ENCODE peak calls at places on chromosomes 2 and 18, in seven cellular contexts. One of them, this sample, is unnamed.
A peak's percentile ranks its signal among the peaks of the same experiment; 100 is the strongest.

GRCh38 chr2:16861154-16861929 is 195.7 kb upstream of the CYRIA start:
- DNase-seq in H9: no peak
- DNase-seq in Karpas-422: no peak
- DNase-seq in thyroid gland: no peak
- DNase-seq in IMR-90: no peak
- DNase-seq in hepatocyte: no peak
- DNase-seq in mammary epithelial cell: peak; percentile 67
- DNase-seq in this sample: no peak

GRCh38 chr2:23480991-23481797 is 96.2 kb downstream of the KLHL29 start:
- DNase-seq in H9: peak; percentile 84
- DNase-seq in Karpas-422: no peak
- DNase-seq in thyroid gland: no peak
- DNase-seq in IMR-90: peak; percentile 90
- DNase-seq in hepatocyte: peak; percentile 70
- DNase-seq in mammary epithelial cell: peak; percentile 93
- DNase-seq in this sample: peak; percentile 60

GRCh38 chr18:52426462-52426861 is 86.5 kb downstream of the DCC start:
- DNase-seq in H9: no peak
- DNase-seq in Karpas-422: no peak
- DNase-seq in thyroid gland: no peak
- DNase-seq in IMR-90: no peak
- DNase-seq in hepatocyte: no peak
- DNase-seq in mammary epithelial cell: no peak
- DNase-seq in this sample: no peak

GRCh38 chr2:205130111-205130829 is 552.0 kb upstream of the NRP2 start:
- DNase-seq in H9: no peak
- DNase-seq in Karpas-422: no peak
- DNase-seq in thyroid gland: no peak
- DNase-seq in IMR-90: no peak
- DNase-seq in hepatocyte: no peak
- DNase-seq in mammary epithelial cell: no peak
- DNase-seq in this sample: no peak

GRCh38 chr2:222424729-222425671 is 657 bp downstream of the SGPP2 start:
- DNase-seq in H9: peak; percentile 38
- DNase-seq in Karpas-422: no peak
- DNase-seq in thyroid gland: peak; percentile 54
- DNase-seq in IMR-90: no peak
- DNase-seq in hepatocyte: peak; percentile 32
- DNase-seq in mammary epithelial cell: no peak
- DNase-seq in this sample: no peak

GRCh38 chr2:1647417-1648240 is 96.7 kb downstream of the PXDN start:
- DNase-seq in H9: no peak
- DNase-seq in Karpas-422: no peak
- DNase-seq in thyroid gland: no peak
- DNase-seq in IMR-90: no peak
- DNase-seq in hepatocyte: no peak
- DNase-seq in mammary epithelial cell: no peak
- DNase-seq in this sample: no peak

GRCh38 chr18:5787936-5788335 is 107.4 kb downstream of the TMEM200C start:
- DNase-seq in H9: no peak
- DNase-seq in Karpas-422: no peak
- DNase-seq in thyroid gland: no peak
- DNase-seq in IMR-90: no peak
- DNase-seq in hepatocyte: no peak
- DNase-seq in mammary epithelial cell: no peak
- DNase-seq in this sample: no peak

GRCh38 chr2:26724004-26724750 is 31.7 kb downstream of the KCNK3 start:
- DNase-seq in H9: no peak
- DNase-seq in Karpas-422: no peak
- DNase-seq in thyroid gland: peak; percentile 85
- DNase-seq in IMR-90: peak; percentile 80
- DNase-seq in hepatocyte: peak; percentile 48
- DNase-seq in mammary epithelial cell: peak; percentile 64
- DNase-seq in this sample: peak; percentile 34

GRCh38 chr18:42032447-42032846 is 77.4 kb downstream of the PIK3C3 start:
- DNase-seq in H9: no peak
- DNase-seq in Karpas-422: no peak
- DNase-seq in thyroid gland: no peak
- DNase-seq in IMR-90: no peak
- DNase-seq in hepatocyte: no peak
- DNase-seq in mammary epithelial cell: no peak
- DNase-seq in this sample: no peak

GRCh38 chr2:182372661-182373060 is 54.2 kb downstream of the PDE1A start:
- DNase-seq in H9: no peak
- DNase-seq in Karpas-422: no peak
- DNase-seq in thyroid gland: peak; percentile 28
- DNase-seq in IMR-90: peak; percentile 91
- DNase-seq in hepatocyte: peak; percentile 56
- DNase-seq in mammary epithelial cell: peak; percentile 86
- DNase-seq in this sample: no peak

GRCh38 chr2:230455005-230455684 is 39.1 kb downstream of the SP100 start:
- DNase-seq in H9: no peak
- DNase-seq in Karpas-422: no peak
- DNase-seq in thyroid gland: no peak
- DNase-seq in IMR-90: no peak
- DNase-seq in hepatocyte: no peak
- DNase-seq in mammary epithelial cell: no peak
- DNase-seq in this sample: no peak

GRCh38 chr2:873027-873426 is 77.6 kb upstream of the SNTG2 start:
- DNase-seq in H9: peak; percentile 12
- DNase-seq in Karpas-422: no peak
- DNase-seq in thyroid gland: peak; percentile 88
- DNase-seq in IMR-90: no peak
- DNase-seq in hepatocyte: no peak
- DNase-seq in mammary epithelial cell: no peak
- DNase-seq in this sample: peak; percentile 25

GRCh38 chr2:235002198-235003095 is 50.6 kb downstream of the SH3BP4 start:
- DNase-seq in H9: no peak
- DNase-seq in Karpas-422: no peak
- DNase-seq in thyroid gland: no peak
- DNase-seq in IMR-90: peak; percentile 58
- DNase-seq in hepatocyte: no peak
- DNase-seq in mammary epithelial cell: no peak
- DNase-seq in this sample: no peak

GRCh38 chr2:222861411-222862067 is 703 bp downstream of the ACSL3 start:
- DNase-seq in H9: no peak
- DNase-seq in Karpas-422: peak; percentile 67
- DNase-seq in thyroid gland: peak; percentile 46
- DNase-seq in IMR-90: no peak
- DNase-seq in hepatocyte: peak; percentile 66
- DNase-seq in mammary epithelial cell: peak; percentile 17
- DNase-seq in this sample: no peak

GRCh38 chr2:6358985-6359384 is 506.7 kb downstream of the CMPK2 start:
- DNase-seq in H9: no peak
- DNase-seq in Karpas-422: no peak
- DNase-seq in thyroid gland: no peak
- DNase-seq in IMR-90: no peak
- DNase-seq in hepatocyte: no peak
- DNase-seq in mammary epithelial cell: no peak
- DNase-seq in this sample: no peak

GRCh38 chr2:37816036-37816435 is 109.1 kb upstream of the RMDN2 start:
- DNase-seq in H9: no peak
- DNase-seq in Karpas-422: no peak
- DNase-seq in thyroid gland: no peak
- DNase-seq in IMR-90: no peak
- DNase-seq in hepatocyte: no peak
- DNase-seq in mammary epithelial cell: no peak
- DNase-seq in this sample: no peak

GRCh38 chr18:75489493-75490190 is 62.1 kb upstream of the SMIM21 start:
- DNase-seq in H9: no peak
- DNase-seq in Karpas-422: no peak
- DNase-seq in thyroid gland: no peak
- DNase-seq in IMR-90: peak; percentile 98
- DNase-seq in hepatocyte: peak; percentile 57
- DNase-seq in mammary epithelial cell: peak; percentile 88
- DNase-seq in this sample: no peak

GRCh38 chr2:30709516-30709915 is 97.7 kb downstream of the CAPN13 start:
- DNase-seq in H9: peak; percentile 15
- DNase-seq in Karpas-422: no peak
- DNase-seq in thyroid gland: no peak
- DNase-seq in IMR-90: no peak
- DNase-seq in hepatocyte: no peak
- DNase-seq in mammary epithelial cell: no peak
- DNase-seq in this sample: no peak

DNA sequence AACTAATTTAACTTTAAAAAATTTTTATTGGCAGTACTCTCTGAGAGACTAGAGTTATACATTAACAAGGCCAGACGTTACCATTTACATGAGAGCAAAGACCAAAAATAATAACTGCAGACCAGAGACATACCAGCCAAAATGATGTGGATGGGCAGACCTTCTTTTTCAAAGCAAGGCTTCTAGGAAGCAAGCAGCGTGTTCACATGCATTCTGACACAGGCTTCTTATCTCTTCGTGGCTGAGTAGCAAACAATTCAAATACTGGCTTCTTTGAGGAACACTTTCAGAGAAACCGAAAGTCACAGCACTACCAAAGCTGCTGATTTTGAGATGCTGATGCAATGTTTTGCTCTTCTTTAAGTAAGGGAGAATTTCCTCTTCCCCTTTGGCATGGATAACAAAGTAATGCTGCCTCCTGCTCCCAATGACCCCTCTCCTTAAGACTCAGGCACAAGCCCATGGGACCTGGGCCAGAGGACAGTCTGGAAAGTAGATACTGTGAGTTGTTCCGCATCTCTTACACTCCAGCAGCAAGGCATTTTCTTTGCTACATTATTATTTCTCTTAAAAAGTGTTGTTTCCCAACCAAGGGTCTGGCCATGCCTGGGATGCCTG is 181.9 kb downstream of the MREG start:
- DNase-seq in H9: no peak
- DNase-seq in Karpas-422: no peak
- DNase-seq in thyroid gland: no peak
- DNase-seq in IMR-90: peak; percentile 78
- DNase-seq in hepatocyte: peak; percentile 28
- DNase-seq in mammary epithelial cell: no peak
- DNase-seq in this sample: no peak
- H3K4me1 ChIP-seq in H9: no peaks in the 10 kb centered on the region
- H3K4me1 ChIP-seq in Karpas-422: peaks cover 11% of the 10 kb centered on the region
- H3K4me1 ChIP-seq in thyroid gland: no peaks in the 10 kb centered on the region
- H3K4me1 ChIP-seq in IMR-90: peaks cover 10% of the 10 kb centered on the region
- H3K4me1 ChIP-seq in hepatocyte: peaks cover 33% of the 10 kb centered on the region
- H3K4me1 ChIP-seq in mammary epithelial cell: peaks cover 25% of the 10 kb centered on the region
- H3K4me1 ChIP-seq in this sample: no peaks in the 10 kb centered on the region

DNA sequence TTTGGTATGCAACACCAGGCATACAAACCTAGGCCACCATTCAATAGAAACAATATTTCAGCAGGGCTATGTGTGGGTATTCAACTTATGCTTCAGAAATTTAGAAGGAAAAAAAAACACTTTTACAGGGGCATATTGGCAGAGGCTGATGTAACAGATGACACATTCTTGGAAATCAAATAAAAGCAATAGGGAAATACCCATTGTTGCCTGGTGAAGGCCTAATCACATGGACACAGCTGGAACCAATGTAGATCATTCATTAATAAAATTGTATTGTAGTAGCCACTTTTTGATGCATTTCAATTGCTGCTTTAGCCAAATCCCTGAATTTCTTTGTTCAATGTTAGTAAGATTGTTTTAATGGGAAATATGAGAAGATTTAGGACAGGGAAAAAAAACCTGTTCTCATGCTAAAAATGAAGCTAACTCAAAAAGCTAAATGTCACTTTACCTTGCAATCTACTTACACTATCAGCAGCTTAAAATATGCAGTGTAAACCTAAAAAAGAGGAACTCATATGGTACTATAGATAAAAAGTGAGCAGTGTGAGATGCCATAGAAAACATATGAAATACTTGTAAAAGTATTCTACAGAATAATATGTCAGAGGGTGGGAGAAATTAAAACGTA is 289.4 kb downstream of the ZEB2 start:
- DNase-seq in H9: no peak
- DNase-seq in Karpas-422: peak; percentile 69
- DNase-seq in thyroid gland: no peak
- DNase-seq in IMR-90: peak; percentile 45
- DNase-seq in hepatocyte: no peak
- DNase-seq in mammary epithelial cell: peak; percentile 10
- DNase-seq in this sample: no peak
- H3K27ac ChIP-seq in H9: no peak overlapping the region
- H3K27ac ChIP-seq in Karpas-422: peak overlapping the region; percentile 99
- H3K27ac ChIP-seq in thyroid gland: no peak overlapping the region
- H3K27ac ChIP-seq in IMR-90: no peak overlapping the region
- H3K27ac ChIP-seq in hepatocyte: no peak overlapping the region
- H3K27ac ChIP-seq in mammary epithelial cell: no peak overlapping the region
- H3K27ac ChIP-seq in this sample: no peak overlapping the region

DNA sequence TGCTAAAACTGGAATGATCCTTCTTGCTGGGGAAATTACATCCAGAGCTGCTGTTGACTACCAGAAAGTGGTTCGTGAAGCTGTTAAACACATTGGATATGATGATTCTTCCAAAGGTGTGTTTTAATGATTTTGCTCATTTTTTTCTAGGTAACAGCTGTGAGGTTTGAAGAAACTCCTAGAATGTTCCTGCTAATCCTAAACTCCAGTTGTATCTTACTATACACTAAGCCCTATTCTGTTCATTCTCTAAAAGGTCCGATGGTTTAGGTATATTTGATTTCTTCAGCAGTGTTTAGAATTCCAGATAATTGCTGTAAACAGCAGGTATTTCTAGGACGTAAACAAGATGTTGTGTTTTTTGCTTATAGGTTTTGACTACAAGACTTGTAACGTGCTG is 2.3 kb downstream of the MAT2A start:
- DNase-seq in H9: no peak
- DNase-seq in Karpas-422: no peak
- DNase-seq in thyroid gland: no peak
- DNase-seq in IMR-90: no peak
- DNase-seq in hepatocyte: no peak
- DNase-seq in mammary epithelial cell: no peak
- DNase-seq in this sample: no peak
- H3K4me1 ChIP-seq in H9: peaks cover 2% of the 10 kb centered on the region
- H3K4me1 ChIP-seq in Karpas-422: peaks cover 35% of the 10 kb centered on the region
- H3K4me1 ChIP-seq in thyroid gland: peaks cover 38% of the 10 kb centered on the region
- H3K4me1 ChIP-seq in IMR-90: peaks cover 10% of the 10 kb centered on the region
- H3K4me1 ChIP-seq in hepatocyte: peaks cover 43% of the 10 kb centered on the region
- H3K4me1 ChIP-seq in mammary epithelial cell: peaks cover 39% of the 10 kb centered on the region
- H3K4me1 ChIP-seq in this sample: peaks cover 16% of the 10 kb centered on the region

DNA sequence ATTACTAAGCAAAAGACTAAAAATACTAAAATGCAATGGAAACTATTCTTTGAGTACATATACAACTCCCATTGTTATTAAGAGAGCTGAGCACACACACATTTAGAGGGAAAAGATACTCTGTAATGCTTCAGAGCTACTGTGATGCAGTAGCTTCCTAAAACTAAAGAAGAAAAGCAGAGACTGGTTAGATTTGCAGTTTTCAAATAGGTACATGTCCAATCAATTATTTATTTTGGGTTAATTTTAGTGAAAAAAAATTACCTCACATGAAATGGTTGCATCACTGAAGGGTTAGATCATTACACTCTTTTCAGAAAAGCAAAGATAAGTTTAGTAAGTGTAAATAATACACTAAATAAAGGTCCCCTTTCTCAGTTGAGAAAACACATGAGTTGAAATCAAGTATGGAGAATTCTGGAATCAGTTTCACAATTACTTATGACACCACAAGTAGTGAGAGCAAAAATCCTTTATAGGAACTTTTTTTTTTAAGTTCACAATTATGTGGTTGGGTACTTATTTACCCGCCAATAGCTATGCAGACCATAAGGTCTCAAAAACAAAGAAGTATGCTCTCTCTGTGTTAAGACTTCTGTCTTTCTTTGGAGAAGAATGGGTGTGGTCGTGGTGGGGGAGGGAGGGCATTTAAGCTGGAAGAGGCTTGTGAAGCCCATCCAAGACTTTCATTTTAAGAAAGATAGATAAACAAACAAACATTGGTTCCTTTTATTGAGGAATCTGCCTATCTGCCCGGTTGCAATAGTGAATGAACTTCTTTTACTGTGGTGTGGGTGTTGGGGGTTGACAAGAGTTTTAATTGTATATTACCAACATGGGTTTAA is 25.3 kb upstream of the SERTAD2 start:
- DNase-seq in H9: no peak
- DNase-seq in Karpas-422: no peak
- DNase-seq in thyroid gland: no peak
- DNase-seq in IMR-90: no peak
- DNase-seq in hepatocyte: no peak
- DNase-seq in mammary epithelial cell: no peak
- DNase-seq in this sample: no peak
- H3K27ac ChIP-seq in H9: no peak overlapping the region
- H3K27ac ChIP-seq in Karpas-422: peak overlapping the region; percentile 54
- H3K27ac ChIP-seq in thyroid gland: no peak overlapping the region
- H3K27ac ChIP-seq in IMR-90: no peak overlapping the region
- H3K27ac ChIP-seq in hepatocyte: no peak overlapping the region
- H3K27ac ChIP-seq in mammary epithelial cell: no peak overlapping the region
- H3K27ac ChIP-seq in this sample: no peak overlapping the region

This sample was measured in breast epithelium.